ENCODE peak calls at places on chromosomes 16 and 17, in four cellular contexts. T is mucosa of descending colon, J is fibroblast of lung, V is A549. S is an unnamed sample.

GRCh38 chr17:17206149-17206912 is at the start of gene PLD6:
- DNase-seq in T (peak; percentile 94), V (peak; percentile 93), J (peak; percentile 71), S (peak; percentile 69)

GRCh38 chr17:28975031-28975430 is 23.7 kb upstream of the PHF12 start:
- DNase-seq in V (no peak), T (no peak), J (no peak), S (no peak)

GRCh38 chr16:27852681-27853080 is 210.8 kb downstream of the GSG1L start:
- DNase-seq in V (no peak), J (no peak), T (no peak), S (no peak)

GRCh38 chr16:85220125-85220839 is 108.0 kb upstream of the CIBAR2 start:
- DNase-seq in J (peak; percentile 96), V (no peak), T (peak; percentile 73), S (peak; percentile 92)

GRCh38 chr17:15943971-15944719 is 785 bp upstream of the ADORA2B start:
- DNase-seq in J (no peak), T (no peak), V (no peak), S (no peak)

GRCh38 chr17:21214777-21215541 is 998 bp upstream of the TMEM11 start:
- DNase-seq in V (no peak), T (no peak), J (peak; percentile 13), S (peak; percentile 56)

GRCh38 chr16:57748596-57748995 is 13.0 kb downstream of the KATNB1 start:
- DNase-seq in T (peak; percentile 36), J (no peak), V (no peak), S (no peak)

GRCh38 chr16:25060920-25061319 is 45.8 kb upstream of the ARHGAP17 start:
- DNase-seq in V (no peak), T (no peak), J (no peak), S (no peak)

GRCh38 chr17:73291260-73291801 is 20.5 kb downstream of the CDC42EP4 start:
- DNase-seq in V (peak; percentile 65), T (peak; percentile 83), J (peak; percentile 95), S (peak; percentile 91)

GRCh38 chr17:66655861-66656260 is 179.1 kb upstream of the CACNG5 start:
- DNase-seq in V (no peak), T (no peak), J (no peak), S (peak; percentile 70)

GRCh38 chr17:18224428-18225120 is 861 bp upstream of the LLGL1 start:
- DNase-seq in J (peak; percentile 32), T (no peak), V (no peak), S (peak; percentile 32)

GRCh38 chr16:2985893-2986355 is 5.7 kb upstream of the PKMYT1 start:
- DNase-seq in T (no peak), J (no peak), V (no peak), S (no peak)

GRCh38 chr17:63246344-63246743 is 199.8 kb downstream of the CYB561 start:
- DNase-seq in T (no peak), J (peak; percentile 56), V (no peak), S (peak; percentile 83)

GRCh38 chr17:56994009-56994792 is 16.3 kb downstream of the SCPEP1 start:
- DNase-seq in J (peak; percentile 42), T (no peak), V (no peak), S (no peak)

GRCh38 chr17:77727216-77727615 is 231.3 kb upstream of the TNRC6C start:
- DNase-seq in T (no peak), V (no peak), J (no peak), S (no peak)

GRCh38 chr17:27381007-27381501 is 75.2 kb upstream of the KSR1 start:
- DNase-seq in V (peak; percentile 90), J (peak; percentile 48), T (peak; percentile 71), S (peak; percentile 55)

GRCh38 chr16:25063865-25064264 is 47.7 kb upstream of the LCMT1 start:
- DNase-seq in V (no peak), T (no peak), J (no peak), S (peak; percentile 15)

GRCh38 chr16:51151951-51152663 is 1.0 kb upstream of the SALL1 start:
- DNase-seq in J (peak; percentile 40), T (no peak), V (peak; percentile 16), S (peak; percentile 87)

GRCh38 chr17:57869599-57870282 is 19.9 kb upstream of the MRPS23 start:
- DNase-seq in V (peak; percentile 62), T (no peak), J (peak; percentile 94), S (peak; percentile 84)

GRCh38 chr16:55323637-55324490 is at the start of gene IRX6:
- DNase-seq in T (peak; percentile 45), V (peak; percentile 41), J (no peak), S (no peak)

GRCh38 chr16:65834680-65835079 is 531.8 kb upstream of the CDH5 start:
- DNase-seq in V (no peak), T (no peak), J (no peak), S (no peak)

GRCh38 chr16:14186007-14186953 is 115.2 kb downstream of the MRTFB start:
- DNase-seq in V (peak; percentile 50), J (peak; percentile 89), T (no peak), S (peak; percentile 84)

GRCh38 chr17:61593404-61593803 is 2.4 kb upstream of the NACA2 start:
- DNase-seq in V (no peak), T (no peak), J (no peak), S (no peak)

GRCh38 chr16:73052441-73053030 is 4.6 kb upstream of the ZFHX3 start:
- DNase-seq in T (no peak), J (peak; percentile 43), V (no peak), S (no peak)
- H3K4me1 ChIP-seq in T (peaks cover 55% of the 10 kb centered on the region), J (peaks cover 43% of the 10 kb centered on the region), V (peaks cover 61% of the 10 kb centered on the region), S (peaks cover 45% of the 10 kb centered on the region)

GRCh38 chr17:81034168-81034777 is 678 bp upstream of the BAIAP2 start:
- DNase-seq in V (no peak), J (no peak), T (no peak), S (no peak)
- H3K4me1 ChIP-seq in V (peaks cover 13% of the 10 kb centered on the region), J (peaks cover 3% of the 10 kb centered on the region), T (peaks cover 14% of the 10 kb centered on the region), S (peaks cover 26% of the 10 kb centered on the region)

GRCh38 chr17:78889525-78889924 is 13.5 kb downstream of the CEP295NL start:
- DNase-seq in V (no peak), T (no peak), J (no peak), S (no peak)
- H3K4me1 ChIP-seq in V (peaks cover 27% of the 10 kb centered on the region), T (peaks cover 13% of the 10 kb centered on the region), J (peaks cover 24% of the 10 kb centered on the region), S (peaks cover 45% of the 10 kb centered on the region)

GRCh38 chr16:8952281-8952751 is 11.4 kb downstream of the USP7 start:
- DNase-seq in V (no peak), T (no peak), J (no peak), S (no peak)

GRCh38 chr16:8950580-8951077 is 13.1 kb downstream of the USP7 start:
- DNase-seq in T (no peak), J (peak; percentile 63), V (no peak), S (peak; percentile 66)

GRCh38 chr16:8949536-8950418 is 13.9 kb downstream of the USP7 start:
- DNase-seq in J (no peak), V (no peak), T (no peak), S (no peak)

GRCh38 chr16:8953064-8953463 is 10.6 kb downstream of the USP7 start:
- DNase-seq in V (no peak), T (no peak), J (no peak), S (no peak)

DNA sequence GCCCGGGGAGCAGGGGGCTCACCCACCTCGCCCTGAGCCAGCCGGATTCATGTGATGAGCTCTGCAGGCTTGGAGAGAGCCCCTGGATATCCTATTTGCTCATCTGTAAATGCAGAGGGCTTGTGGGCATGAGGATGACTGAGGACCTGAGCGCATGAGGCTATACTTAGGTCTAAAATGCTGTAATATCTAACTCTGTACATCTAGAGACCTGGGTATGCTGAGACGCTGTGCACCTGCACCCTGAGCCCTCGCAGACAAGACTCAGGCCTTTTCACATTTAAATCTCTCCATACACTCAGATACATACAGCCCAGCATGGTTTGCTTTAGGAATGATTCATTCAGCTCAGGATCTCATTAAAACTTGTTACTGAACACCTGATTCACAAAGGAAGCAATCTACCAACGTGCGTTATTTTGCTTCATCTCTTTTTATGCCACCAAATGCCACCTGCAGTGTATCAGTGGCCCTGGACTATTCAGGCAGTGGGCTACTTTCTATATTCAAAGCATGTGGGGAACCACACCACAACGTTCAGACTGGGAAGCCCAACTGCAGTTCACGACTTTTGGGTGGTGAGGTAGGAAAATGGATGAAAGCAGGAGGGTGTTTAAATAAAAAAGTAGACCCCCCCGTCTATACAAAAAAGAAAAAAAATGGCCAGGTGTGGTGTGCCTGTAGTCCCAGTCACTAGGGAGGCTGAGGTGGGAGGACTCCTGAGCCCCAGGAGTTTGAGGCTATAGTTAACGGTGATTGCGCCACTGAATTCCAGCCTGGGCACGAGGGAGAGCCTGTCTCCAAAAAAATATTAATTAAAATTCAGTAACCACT is 12.0 kb downstream of the USP7 start:
- DNase-seq in T (no peak), V (no peak), J (no peak), S (no peak)
- H3K4me1 ChIP-seq in T (peaks cover 83% of the 10 kb centered on the region), V (peaks cover 27% of the 10 kb centered on the region), J (peaks cover 5% of the 10 kb centered on the region), S (peaks cover 38% of the 10 kb centered on the region)

GRCh38 chr17:80855196-80855967 is 136.3 kb upstream of the CHMP6 start:
- DNase-seq in V (no peak), T (peak; percentile 25), J (no peak), S (no peak)
- H3K4me1 ChIP-seq in V (peaks cover 46% of the 10 kb centered on the region), T (peaks cover 7% of the 10 kb centered on the region), J (peaks cover 30% of the 10 kb centered on the region), S (peaks cover 29% of the 10 kb centered on the region)